ENCODE peak calls at places on chromosomes 7 and 10, in five cellular contexts. Y, X, F, K and V are unnamed samples.

GRCh38 chr10:6390213-6390612 is 187.5 kb downstream of the PFKFB3 start:
- DNase-seq in Y (no peak), F (no peak), K (no peak), X (no peak), V (no peak)

GRCh38 chr10:103870503-103870902 is 15.1 kb upstream of the SH3PXD2A start:
- DNase-seq in X (no peak), K (no peak), F (no peak), Y (no peak), V (no peak)

GRCh38 chr7:103341466-103341865 is 3.1 kb downstream of the DNAJC2 start:
- DNase-seq in X (no peak), F (no peak), K (no peak), Y (no peak), V (no peak)

GRCh38 chr10:93436577-93436976 is 45.6 kb downstream of the MYOF start:
- DNase-seq in Y (no peak), K (peak; percentile 83), X (peak; percentile 99), F (no peak), V (no peak)

GRCh38 chr10:122515588-122516231 is 44.8 kb upstream of the DMBT1 start:
- DNase-seq in F (no peak), K (peak; percentile 72), Y (no peak), X (peak; percentile 75), V (peak; percentile 39)

GRCh38 chr10:94065344-94065743 is 71.6 kb downstream of the PLCE1 start:
- DNase-seq in X (no peak), K (no peak), F (no peak), Y (no peak), V (no peak)

GRCh38 chr7:79786187-79786586 is 332.7 kb upstream of the MAGI2 start:
- DNase-seq in Y (no peak), F (no peak), X (no peak), K (no peak), V (no peak)

GRCh38 chr7:122864016-122864415 is 22.2 kb downstream of the CADPS2 start:
- DNase-seq in K (no peak), Y (no peak), F (no peak), X (no peak), V (no peak)

GRCh38 chr10:8316284-8316683 is 261.8 kb downstream of the GATA3 start:
- DNase-seq in K (no peak), F (no peak), X (no peak), Y (no peak), V (no peak)

GRCh38 chr7:116876664-116877442 is 14.5 kb downstream of the CAPZA2 start:
- DNase-seq in F (peak; percentile 79), Y (no peak), K (peak; percentile 92), X (peak; percentile 27), V (peak; percentile 56)

GRCh38 chr7:124553485-124553884 is 212.1 kb downstream of the GPR37 start:
- DNase-seq in Y (no peak), X (no peak), F (no peak), K (no peak), V (no peak)

GRCh38 chr10:111785921-111786320 is 397.6 kb downstream of the GPAM start:
- DNase-seq in F (no peak), K (no peak), X (no peak), Y (no peak), V (no peak)

GRCh38 chr10:111784386-111784785 is 399.2 kb downstream of the GPAM start:
- DNase-seq in K (no peak), F (no peak), Y (no peak), X (no peak), V (no peak)

GRCh38 chr10:111789821-111790220 is 393.7 kb downstream of the GPAM start:
- DNase-seq in F (no peak), K (no peak), X (no peak), Y (no peak), V (no peak)

GRCh38 chr10:111784936-111785465 is 398.6 kb downstream of the GPAM start:
- DNase-seq in X (no peak), F (no peak), K (no peak), Y (no peak), V (no peak)
- H3K27ac ChIP-seq in X (no peak overlapping the region), F (no peak overlapping the region), K (no peak overlapping the region), Y (no peak overlapping the region), V (no peak overlapping the region)

GRCh38 chr7:18145160-18145559 is 117.5 kb upstream of the PRPS1L1 start:
- DNase-seq in Y (no peak), X (no peak), F (no peak), K (no peak), V (no peak)

GRCh38 chr7:18140943-18141342 is 113.3 kb upstream of the PRPS1L1 start:
- DNase-seq in Y (no peak), K (no peak), F (no peak), X (no peak), V (no peak)

GRCh38 chr7:18144171-18144570 is 116.5 kb upstream of the PRPS1L1 start:
- DNase-seq in K (no peak), Y (no peak), X (no peak), F (no peak), V (no peak)
- H3K4me3 ChIP-seq in K (no peak overlapping the region), Y (no peak overlapping the region), X (no peak overlapping the region), F (no peak overlapping the region), V (no peak overlapping the region)

DNA sequence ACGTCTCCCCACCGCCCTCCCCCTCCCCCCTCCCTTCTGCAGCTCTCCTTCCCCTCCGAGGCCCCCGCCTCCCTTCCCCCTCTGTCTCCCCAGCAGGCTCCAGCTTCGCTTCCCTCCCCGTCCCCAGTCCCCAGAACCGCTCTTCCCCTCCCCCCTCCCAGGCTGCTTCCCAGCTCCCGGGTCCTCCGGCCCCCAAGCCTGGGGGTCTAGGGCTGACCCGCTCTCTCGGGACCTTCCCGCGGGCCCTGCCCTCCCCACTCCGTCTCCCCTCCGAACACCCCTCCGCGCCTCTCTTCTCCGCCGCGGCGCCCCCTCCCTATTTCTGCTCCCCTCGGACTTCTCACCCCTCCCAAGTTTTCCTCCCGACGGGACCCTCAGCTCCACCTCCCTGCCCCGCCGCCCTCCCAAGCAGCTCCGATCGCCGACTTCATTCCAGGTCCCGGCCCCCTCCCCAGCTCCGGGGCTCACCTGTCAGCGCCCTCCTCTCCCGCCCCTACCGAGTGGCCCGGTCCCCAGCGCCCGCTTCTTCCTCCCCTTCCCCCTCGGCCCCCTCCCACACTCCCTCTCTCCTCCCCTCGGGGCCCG is 1.1 kb downstream of the ZNF467 start:
- DNase-seq in K (no peak), F (peak; percentile 77), Y (peak; percentile 90), X (no peak), V (no peak)
- H3K27ac ChIP-seq in K (peak overlapping the region; percentile 61), F (peak overlapping the region; percentile 84), Y (peak overlapping the region; percentile 71), X (no peak overlapping the region), V (peak overlapping the region; percentile 84)

GRCh38 chr7:65798111-65799075 is 74.5 kb upstream of the VKORC1L1 start:
- DNase-seq in K (no peak), Y (no peak), X (peak; percentile 89), F (no peak), V (no peak)
- H3K4me3 ChIP-seq in K (no peak overlapping the region), Y (no peak overlapping the region), X (no peak overlapping the region), F (no peak overlapping the region), V (no peak overlapping the region)

DNA sequence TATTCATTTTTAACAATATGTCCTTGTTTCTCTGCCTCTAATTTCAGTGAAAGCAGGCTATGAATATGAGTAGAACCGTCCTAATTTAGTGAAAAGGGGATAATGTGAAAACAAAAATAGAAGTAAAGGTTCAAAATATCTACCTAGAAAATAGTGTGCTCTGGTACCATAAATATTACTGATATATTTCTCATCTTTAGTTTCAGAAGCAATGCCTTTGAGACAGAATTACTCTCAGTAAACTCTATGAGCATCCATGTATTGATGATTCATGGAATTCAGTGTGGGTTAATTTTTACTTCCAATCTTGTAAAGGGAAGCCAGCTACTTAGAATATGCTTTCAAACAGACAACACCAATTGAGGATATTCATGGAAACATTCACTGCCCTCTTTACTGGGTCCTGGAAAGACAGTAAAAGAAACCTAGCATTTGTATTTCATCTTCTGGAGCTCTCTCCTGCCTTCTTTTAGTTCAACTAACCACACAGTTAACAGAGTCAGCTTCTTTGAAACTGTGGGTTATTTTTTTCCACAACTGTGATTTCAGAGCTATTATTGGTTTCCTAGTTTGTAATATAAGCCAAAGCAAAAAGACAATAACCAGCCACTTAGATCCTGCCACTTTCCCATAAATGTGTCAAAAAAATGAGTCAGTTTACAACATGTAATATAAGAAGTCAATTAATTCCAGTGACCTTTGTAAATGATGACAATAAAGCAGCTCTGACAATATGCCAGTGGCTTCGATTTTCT is 1.7 kb downstream of the LRRN3 start:
- DNase-seq in F (no peak), X (no peak), K (no peak), Y (no peak), V (no peak)
- H3K27ac ChIP-seq in F (peak overlapping the region; percentile 1), X (no peak overlapping the region), K (no peak overlapping the region), Y (no peak overlapping the region), V (no peak overlapping the region)

GRCh38 chr10:70494536-70494935 is 16.0 kb downstream of the PALD1 start:
- DNase-seq in Y (no peak), F (no peak), X (no peak), K (peak; percentile 47), V (no peak)

GRCh38 chr10:70495691-70496261 is 17.2 kb downstream of the PALD1 start:
- DNase-seq in X (no peak), F (no peak), Y (no peak), K (no peak), V (no peak)

GRCh38 chr10:70496341-70497119 is 18.0 kb downstream of the PALD1 start:
- DNase-seq in F (no peak), K (no peak), Y (no peak), X (no peak), V (no peak)

GRCh38 chr10:70493660-70494234 is 15.2 kb downstream of the PALD1 start:
- DNase-seq in F (peak; percentile 75), X (no peak), K (peak; percentile 69), Y (peak; percentile 22), V (no peak)

DNA sequence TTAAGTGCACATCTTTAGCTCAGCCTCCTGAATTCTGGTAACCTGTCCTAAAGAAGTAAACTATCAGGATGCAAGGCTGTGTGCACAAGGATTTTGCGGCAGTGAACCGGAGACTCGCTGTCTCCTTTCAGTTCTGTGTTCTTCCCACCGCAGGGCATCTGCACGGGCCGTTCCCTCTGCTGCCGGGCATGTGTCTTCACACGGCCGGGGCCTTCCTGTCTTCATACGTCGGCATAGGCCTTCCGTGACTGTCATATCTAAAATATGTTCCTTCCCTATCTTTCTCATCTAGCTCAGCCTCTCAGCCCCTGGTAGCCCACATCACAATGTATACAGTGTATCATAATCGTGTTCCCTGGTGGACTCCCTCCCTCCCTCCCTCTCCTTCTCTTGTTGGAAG is 16.4 kb downstream of the PALD1 start:
- DNase-seq in Y (no peak), X (no peak), F (no peak), K (peak; percentile 76), V (no peak)
- H3K4me3 ChIP-seq in Y (no peak overlapping the region), X (no peak overlapping the region), F (no peak overlapping the region), K (no peak overlapping the region), V (peak overlapping the region; percentile 42)